ENCODE peak calls at places on chromosomes 7 and 10, in four cellular contexts. Y is AG20443; B is glutamatergic neuron; D is stimulated activated CD8-positive, alpha-beta memory T cell treated with anti-CD3 and anti-CD28 coated beads, Interleukin-15, amount 100 ng/mL, for 1 hour. R is an unnamed sample.

GRCh38 chr7:123647106-123647730 is 8.4 kb upstream of the LMOD2 start:
- DNase-seq in Y (no peak), B (no peak), D (no peak), R (no peak)

GRCh38 chr10:7797582-7797981 is 9.6 kb downstream of the ATP5F1C start:
- DNase-seq in Y (peak; percentile 90), B (no peak), D (no peak), R (peak; percentile 85)

GRCh38 chr10:12791728-12792127 is 209.8 kb downstream of the CCDC3 start:
- DNase-seq in Y (no peak), B (no peak), D (no peak), R (no peak)

GRCh38 chr10:60944159-60944909 is at the start of gene RHOBTB1:
- DNase-seq in Y (peak; percentile 91), B (peak; percentile 85), D (no peak), R (peak; percentile 90)

GRCh38 chr10:239109-239508 is 103.9 kb downstream of the ZMYND11 start:
- DNase-seq in Y (no peak), B (no peak), D (no peak), R (peak; percentile 7)

GRCh38 chr7:86956567-86956966 is 102.9 kb downstream of the ELAPOR2 start:
- DNase-seq in Y (no peak), B (no peak), D (no peak), R (no peak)

GRCh38 chr10:14507156-14507555 is 176.4 kb upstream of the FRMD4A start:
- DNase-seq in Y (no peak), B (no peak), D (no peak), R (no peak)

GRCh38 chr7:44980393-44981034 is 1.7 kb upstream of the MYO1G start:
- DNase-seq in Y (no peak), B (no peak), D (no peak), R (peak; percentile 64)